ENCODE peak calls at places on chromosome 5, in five cellular contexts. O is suprapubic skin; J is CD4-positive, alpha-beta memory T cell; G is heart right ventricle; A is gastrocnemius medialis. Q is an unnamed sample.

GRCh38 chr5:53276825-53277224 is 167.3 kb upstream of the MOCS2 start:
- DNase-seq in G (peak; percentile 7), A (no peak), J (no peak), O (no peak), Q (no peak)

GRCh38 chr5:4189317-4189716 is 593.7 kb downstream of the IRX1 start:
- DNase-seq in G (no peak), O (no peak), A (no peak), J (no peak), Q (no peak)

GRCh38 chr5:24598926-24599325 is 45.9 kb downstream of the CDH10 start:
- DNase-seq in A (no peak), O (no peak), J (no peak), G (no peak), Q (no peak)

GRCh38 chr5:127012933-127013332 is 17.4 kb downstream of the MARCHF3 start:
- DNase-seq in J (no peak), O (no peak), A (no peak), G (no peak), Q (no peak)

GRCh38 chr5:57291903-57292302 is 118.0 kb downstream of the GPBP1 start:
- DNase-seq in O (no peak), J (no peak), G (no peak), A (no peak), Q (no peak)

GRCh38 chr5:3843691-3844090 is 248.1 kb downstream of the IRX1 start:
- DNase-seq in J (no peak), G (no peak), O (no peak), A (no peak), Q (no peak)

GRCh38 chr5:139863361-139863760 is 67.8 kb downstream of the PSD2 start:
- DNase-seq in J (no peak), G (peak; percentile 60), O (no peak), A (no peak), Q (peak; percentile 82)

GRCh38 chr5:119402081-119402480 is 46.3 kb downstream of the TNFAIP8 start:
- DNase-seq in G (no peak), A (no peak), J (no peak), O (no peak), Q (no peak)

GRCh38 chr5:72661405-72661804 is 154.2 kb upstream of the ZNF366 start:
- DNase-seq in G (no peak), A (no peak), O (no peak), J (no peak), Q (no peak)

GRCh38 chr5:76256116-76256889 is 146.8 kb upstream of the IQGAP2 start:
- DNase-seq in O (no peak), A (peak; percentile 11), G (peak; percentile 56), J (peak; percentile 64), Q (no peak)

GRCh38 chr5:126016256-126016655 is 407.0 kb upstream of the GRAMD2B start:
- DNase-seq in G (peak; percentile 58), A (peak; percentile 2), J (no peak), O (peak; percentile 59), Q (peak; percentile 68)

DNA sequence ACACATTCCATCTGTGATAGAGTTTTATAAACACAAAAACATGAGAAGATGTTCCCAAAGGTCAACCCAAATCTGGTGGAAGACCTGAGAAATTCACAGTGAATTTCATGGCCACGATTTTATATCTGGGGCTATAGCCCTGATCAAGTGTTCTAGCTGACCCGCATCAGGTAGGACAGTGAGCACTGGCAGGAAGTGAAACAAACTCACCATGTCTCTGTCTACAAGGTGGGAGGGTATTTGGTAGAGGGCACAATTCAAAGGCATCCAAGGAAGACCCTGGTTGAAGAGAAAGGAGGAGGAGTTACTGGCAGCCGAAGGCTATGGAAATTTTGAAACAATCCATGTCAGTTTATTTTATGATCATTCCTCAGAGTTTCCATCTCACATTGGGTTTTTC is 611.8 kb upstream of the CLINT1 start:
- DNase-seq in G (no peak), O (no peak), A (no peak), J (no peak), Q (no peak)
- H3K9me3 ChIP-seq in G (no peaks in the 10 kb centered on the region), O (no peaks in the 10 kb centered on the region), A (no peaks in the 10 kb centered on the region), J (no peaks in the 10 kb centered on the region), Q (no peaks in the 10 kb centered on the region)

GRCh38 chr5:150853560-150853959 is 7.2 kb downstream of the IRGM start:
- DNase-seq in O (no peak), A (no peak), G (no peak), J (no peak), Q (no peak)
- H3K4me3 ChIP-seq in O (no peak overlapping the region), A (no peak overlapping the region), G (no peak overlapping the region), J (no peak overlapping the region), Q (no peak overlapping the region)

DNA sequence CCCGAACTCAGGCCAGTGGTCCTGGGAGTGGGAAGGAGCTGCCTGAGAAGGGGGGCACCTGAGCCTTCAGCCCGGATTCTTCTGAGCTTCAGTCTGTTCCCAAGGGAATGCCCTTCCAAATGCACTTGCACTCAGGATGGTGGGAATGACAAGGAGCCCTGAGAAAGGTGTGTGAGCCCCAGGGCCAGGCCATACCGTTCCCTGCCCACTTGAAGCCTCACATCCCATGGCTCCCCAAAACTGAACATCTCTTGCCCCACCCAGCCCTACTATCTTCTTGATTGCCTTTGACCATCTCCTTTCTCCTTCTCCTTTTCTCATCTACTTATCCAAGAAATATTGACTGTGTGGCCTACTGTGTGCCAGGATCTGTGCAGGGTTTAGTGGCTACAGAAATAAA is 84.4 kb upstream of the HSPA9 start:
- DNase-seq in A (no peak), O (no peak), G (no peak), J (no peak), Q (no peak)
- H3K27me3 ChIP-seq in A (no peaks in the 10 kb centered on the region), O (no peaks in the 10 kb centered on the region), G (no peaks in the 10 kb centered on the region), J (peaks cover 70% of the 10 kb centered on the region), Q (no peaks in the 10 kb centered on the region)

DNA sequence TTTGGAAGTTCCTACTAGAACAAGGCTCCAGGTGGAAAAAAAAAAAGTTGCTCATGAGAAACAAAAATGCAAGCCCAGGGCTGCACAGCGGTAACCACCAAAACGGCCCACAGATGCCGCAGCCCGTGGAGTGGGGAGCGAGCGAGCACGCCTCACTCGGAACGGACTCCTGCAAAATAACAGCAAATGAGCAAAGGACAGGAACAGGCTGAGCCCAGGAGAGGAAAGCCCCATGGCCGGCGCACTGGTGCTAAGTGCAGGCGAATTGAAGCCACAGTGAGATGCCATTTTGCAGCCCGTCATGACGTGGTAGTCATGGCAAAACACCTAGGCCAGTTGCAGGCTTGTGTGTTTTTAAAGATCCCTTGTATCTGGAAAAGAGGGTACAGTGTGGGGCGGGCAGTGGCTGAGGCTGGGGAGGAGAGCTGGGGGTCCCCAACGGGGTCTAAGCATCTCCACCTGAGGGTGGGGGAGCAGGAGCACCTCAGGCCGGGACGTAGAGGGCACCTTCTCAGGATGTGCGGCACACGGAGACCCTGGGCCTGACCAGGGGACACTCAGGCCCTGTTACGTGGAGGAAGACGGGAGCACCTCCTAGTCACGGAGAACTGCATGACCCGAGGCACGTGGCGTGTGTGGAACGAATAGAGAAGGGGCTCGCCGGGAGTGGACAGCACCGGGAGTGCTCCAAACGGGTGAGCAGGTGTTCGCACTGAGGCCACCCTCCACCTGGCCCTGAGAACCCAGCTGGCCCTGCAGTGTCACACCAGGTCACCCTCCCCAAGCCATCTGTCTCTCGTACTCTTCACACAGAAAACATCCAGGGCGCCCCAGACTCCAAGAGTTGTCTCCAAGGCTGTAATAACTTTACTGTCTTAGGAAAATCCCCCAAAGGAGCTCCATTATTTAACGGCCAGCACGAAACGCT is 10.7 kb downstream of the GRM6 start:
- DNase-seq in G (no peak), J (no peak), O (no peak), A (no peak), Q (no peak)
- H3K9me3 ChIP-seq in G (no peaks in the 10 kb centered on the region), J (no peaks in the 10 kb centered on the region), O (peaks cover 34% of the 10 kb centered on the region), A (no peaks in the 10 kb centered on the region), Q (peaks cover 97% of the 10 kb centered on the region)

GRCh38 chr5:137218896-137219295 is 280.2 kb downstream of the SPOCK1 start:
- DNase-seq in A (no peak), G (no peak), O (no peak), J (no peak), Q (no peak)
- H3K4me3 ChIP-seq in A (no peak overlapping the region), G (no peak overlapping the region), O (no peak overlapping the region), J (no peak overlapping the region), Q (no peak overlapping the region)

DNA sequence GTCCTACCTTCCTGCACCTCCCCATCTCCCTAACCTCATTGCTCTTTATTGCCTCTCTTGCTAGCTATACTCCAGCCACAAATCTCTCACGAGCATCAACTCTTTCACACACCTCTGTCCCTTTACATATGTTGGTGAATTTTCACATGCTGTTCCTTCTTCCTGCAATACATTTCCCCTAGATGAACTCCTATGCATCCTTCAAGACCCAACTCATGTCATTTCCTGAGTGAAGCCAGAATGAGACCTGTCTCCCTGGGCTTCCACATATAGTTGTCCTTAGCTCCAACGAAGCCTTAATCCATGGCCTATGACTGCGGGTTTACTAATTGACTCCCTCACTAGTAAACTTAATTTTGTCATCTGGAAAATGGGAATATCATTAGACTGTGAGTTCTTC is 297.3 kb upstream of the PANK3 start:
- DNase-seq in A (no peak), O (no peak), G (no peak), J (no peak), Q (no peak)
- H3K27me3 ChIP-seq in A (no peaks in the 10 kb centered on the region), O (peaks cover 2% of the 10 kb centered on the region), G (peaks cover 3% of the 10 kb centered on the region), J (no peaks in the 10 kb centered on the region), Q (no peaks in the 10 kb centered on the region)